ENCODE peak calls at places on chromosomes 13 and 19, in seven cellular contexts. H, N, V, E, X, Y and U are unnamed samples. For H3K27me3, the result is how much of the 10 kb centered on the place peaks cover.

GRCh38 chr13:40152145-40152544 is 496.7 kb downstream of the COG6 start:
- DNase-seq in N (no peak), Y (peak), X (no peak), V (peak), E (no peak), H (no peak), U (peak)

GRCh38 chr19:40225440-40226305 is 816 bp downstream of the CCNP start:
- DNase-seq in N (no peak), Y (no peak), E (no peak), V (no peak), X (no peak), H (no peak), U (peak)

GRCh38 chr13:48176781-48177180 is 56.2 kb upstream of the ITM2B start:
- DNase-seq in X (no peak), Y (no peak), N (no peak), V (no peak), H (no peak), E (no peak), U (no peak)

GRCh38 chr13:23392313-23392712 is 41.2 kb downstream of the SACS start:
- DNase-seq in Y (no peak), N (no peak), X (no peak), V (no peak), E (no peak), H (no peak), U (no peak)

GRCh38 chr19:28075229-28075628 is 1137.7 kb downstream of the UQCRFS1 start:
- DNase-seq in X (no peak), Y (no peak), N (no peak), H (no peak), E (no peak), V (no peak), U (no peak)

GRCh38 chr19:4556574-4557185 is 2.8 kb downstream of the SEMA6B start:
- DNase-seq in V (peak), N (no peak), Y (no peak), X (no peak), H (no peak), E (no peak), U (no peak)

GRCh38 chr13:62704795-62705329 is 1289.2 kb upstream of the PCDH20 start:
- DNase-seq in N (no peak), E (no peak), V (no peak), H (no peak), Y (no peak), X (no peak), U (no peak)

GRCh38 chr13:28568286-28568685 is 73.4 kb upstream of the FLT1 start:
- DNase-seq in V (peak), Y (no peak), N (no peak), H (no peak), E (no peak), X (peak), U (no peak)

GRCh38 chr19:10283786-10284540 is 2.8 kb upstream of the ICAM4 start:
- DNase-seq in Y (no peak), X (no peak), H (no peak), E (no peak), N (no peak), V (no peak), U (no peak)

GRCh38 chr19:43639507-43640423 is at the start of gene CADM4:
- DNase-seq in H (no peak), E (peak), N (no peak), X (peak), Y (no peak), V (no peak), U (no peak)

GRCh38 chr19:42140125-42140754 is 8.0 kb upstream of the POU2F2 start:
- DNase-seq in H (no peak), N (no peak), Y (peak), E (no peak), V (peak), X (peak), U (peak)

GRCh38 chr13:21511841-21512240 is 52.7 kb upstream of the ZDHHC20 start:
- DNase-seq in X (no peak), Y (peak), E (no peak), N (no peak), V (peak), H (no peak), U (peak)

GRCh38 chr13:38821753-38822551 is 135.1 kb downstream of the FREM2 start:
- DNase-seq in N (no peak), H (no peak), E (no peak), X (no peak), Y (peak), V (no peak), U (peak)

GRCh38 chr13:113584205-113584869 is at the start of gene TFDP1:
- DNase-seq in E (peak), V (peak), X (peak), H (no peak), Y (peak), N (peak), U (peak)

GRCh38 chr19:55076321-55076720 is 652 bp downstream of the EPS8L1 start:
- DNase-seq in H (no peak), E (no peak), V (no peak), N (no peak), Y (no peak), X (no peak), U (no peak)

GRCh38 chr13:94950303-94950702 is 238.0 kb upstream of the SOX21 start:
- DNase-seq in Y (no peak), E (no peak), X (no peak), H (no peak), V (no peak), N (no peak), U (no peak)

GRCh38 chr13:21675095-21676007 is 4.5 kb downstream of the FGF9 start:
- DNase-seq in Y (no peak), H (no peak), X (peak), E (peak), N (no peak), V (no peak), U (no peak)

GRCh38 chr13:54433511-54434206 is 1405.0 kb downstream of the OLFM4 start:
- DNase-seq in E (no peak), X (no peak), N (no peak), Y (no peak), H (no peak), V (no peak), U (no peak)

GRCh38 chr19:19345232-19345631 is 24.6 kb downstream of the MAU2 start:
- DNase-seq in V (no peak), H (no peak), X (no peak), E (no peak), Y (no peak), N (no peak), U (no peak)

GRCh38 chr19:29855771-29856510 is 44.1 kb downstream of the CCNE1 start:
- DNase-seq in V (no peak), E (peak), Y (no peak), H (no peak), N (no peak), X (no peak), U (no peak)

GRCh38 chr19:51676566-51677083 is 16.5 kb upstream of the SPACA6 start:
- DNase-seq in N (no peak), X (no peak), E (no peak), H (no peak), Y (no peak), V (no peak), U (no peak)

GRCh38 chr19:2774083-2774679 is 8.9 kb downstream of the SGTA start:
- DNase-seq in Y (no peak), H (no peak), E (no peak), V (no peak), N (no peak), X (no peak), U (no peak)

GRCh38 chr19:2774953-2775555 is 8.0 kb downstream of the SGTA start:
- DNase-seq in E (no peak), Y (no peak), V (no peak), X (no peak), N (no peak), H (no peak), U (no peak)

GRCh38 chr19:2777952-2778683 is 5.0 kb downstream of the SGTA start:
- DNase-seq in V (no peak), Y (no peak), X (no peak), E (no peak), H (no peak), N (no peak), U (no peak)

GRCh38 chr19:2779121-2779740 is 3.8 kb downstream of the SGTA start:
- DNase-seq in N (no peak), H (no peak), X (no peak), E (no peak), Y (no peak), V (no peak), U (no peak)

DNA sequence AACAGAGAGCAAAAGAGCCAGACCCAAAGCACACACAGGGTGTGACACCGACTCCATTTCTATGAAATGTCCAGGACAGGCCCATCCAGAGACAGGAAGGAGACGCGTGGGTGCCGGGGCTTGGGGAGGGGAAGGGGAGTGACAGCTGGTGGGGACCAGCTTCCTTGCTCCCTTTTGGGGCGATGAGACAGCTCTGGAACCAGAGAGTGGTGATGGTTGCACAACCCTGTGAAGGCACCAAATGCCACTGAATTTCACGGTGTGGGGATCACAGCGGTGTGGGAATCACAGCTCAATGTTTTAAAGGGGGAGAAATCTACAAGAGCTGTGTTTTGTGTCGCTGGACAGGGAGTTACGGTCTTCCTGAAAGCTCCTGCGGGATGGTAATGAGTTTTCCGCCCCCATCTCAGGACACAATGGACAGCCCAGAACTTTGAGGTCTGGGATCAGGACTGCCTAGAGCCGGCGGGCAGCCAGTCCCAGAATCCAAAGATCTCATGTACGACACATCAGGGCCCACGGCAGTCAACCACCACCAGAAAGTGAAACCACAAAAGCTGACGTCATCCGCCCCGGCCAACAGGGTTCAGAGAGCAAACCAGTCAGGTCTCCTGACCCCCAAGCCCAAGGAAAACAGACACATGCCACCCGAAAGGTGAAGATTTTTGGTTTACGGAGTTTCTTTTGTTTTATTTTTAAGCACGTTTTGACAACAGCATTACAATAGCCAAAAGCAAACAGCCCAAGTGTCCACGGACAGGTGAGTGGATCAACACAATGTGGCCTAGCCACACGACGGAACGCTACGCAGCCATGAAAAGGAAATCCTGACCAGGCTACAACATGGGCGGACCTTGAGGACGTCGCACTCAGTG is 7.3 kb downstream of the SGTA start:
- DNase-seq in Y (peak), H (no peak), V (peak), E (peak), N (peak), X (peak), U (no peak)
- H3K4me3 ChIP-seq in Y (no peak), H (no peak), V (peak), E (peak), N (peak), X (peak), U (no peak)

GRCh38 chr13:34942732-34943674 is 933 bp downstream of the NBEA start:
- DNase-seq in N (peak), X (peak), V (peak), E (no peak), Y (no peak), H (no peak), U (no peak)

GRCh38 chr13:34935841-34936240 is 6.2 kb upstream of the NBEA start:
- DNase-seq in Y (no peak), V (no peak), H (no peak), N (no peak), E (no peak), X (no peak), U (no peak)

GRCh38 chr13:34941835-34942731 is at the start of gene NBEA:
- DNase-seq in X (peak), Y (peak), N (peak), E (peak), V (peak), H (no peak), U (peak)

GRCh38 chr13:34941436-34941834 is 635 bp upstream of the NBEA start:
- DNase-seq in X (no peak), H (no peak), N (no peak), E (no peak), V (no peak), Y (no peak), U (no peak)

GRCh38 chr13:34939771-34940170 is 2.3 kb upstream of the NBEA start:
- DNase-seq in V (no peak), H (no peak), E (no peak), N (no peak), Y (no peak), X (no peak), U (no peak)
- H3K27me3 ChIP-seq in V (under half), H (under half), E (under half), N (under half), Y (under half), X (under half), U (under half)

DNA sequence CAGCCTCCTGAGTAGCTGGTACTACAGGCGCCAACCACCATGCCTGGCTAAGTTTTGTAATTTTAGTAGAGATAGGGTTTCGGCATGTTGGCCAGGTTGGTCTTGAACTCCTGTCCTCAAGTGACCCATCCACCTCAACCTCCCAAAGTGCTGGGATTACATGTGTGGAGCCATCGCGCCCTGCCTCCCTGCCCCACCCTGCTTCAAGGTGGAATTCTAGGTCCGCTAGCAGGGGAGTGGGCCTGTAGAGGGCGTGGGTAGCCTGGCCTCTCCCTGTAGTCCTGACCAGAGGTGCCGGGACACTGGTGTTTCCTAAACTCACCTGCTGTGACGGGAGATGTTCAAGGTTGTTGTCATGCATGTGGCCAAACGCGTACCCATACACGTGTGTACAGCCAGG is 398 bp downstream of the SLC25A41 start:
- DNase-seq in X (no peak), E (no peak), V (no peak), N (no peak), H (no peak), Y (no peak), U (no peak)
- TF ChIP-seq CTCF in X (no peak), E (no peak), V (no peak), N (no peak), H (no peak), Y (no peak), U (no peak)

GRCh38 chr19:5952193-5953033 is 25.5 kb downstream of the RANBP3 start:
- DNase-seq in X (no peak), V (no peak), Y (no peak), H (no peak), N (no peak), E (no peak), U (no peak)

GRCh38 chr19:5953680-5954213 is 24.2 kb downstream of the RANBP3 start:
- DNase-seq in N (no peak), E (peak), Y (peak), X (no peak), H (no peak), V (no peak), U (no peak)

GRCh38 chr19:5953034-5953589 is 24.8 kb downstream of the RANBP3 start:
- DNase-seq in H (no peak), Y (peak), N (no peak), E (no peak), V (peak), X (no peak), U (no peak)

GRCh38 chr19:5955638-5955935 is 22.4 kb downstream of the RANBP3 start:
- DNase-seq in N (no peak), H (no peak), X (no peak), E (no peak), Y (peak), V (no peak), U (no peak)

DNA sequence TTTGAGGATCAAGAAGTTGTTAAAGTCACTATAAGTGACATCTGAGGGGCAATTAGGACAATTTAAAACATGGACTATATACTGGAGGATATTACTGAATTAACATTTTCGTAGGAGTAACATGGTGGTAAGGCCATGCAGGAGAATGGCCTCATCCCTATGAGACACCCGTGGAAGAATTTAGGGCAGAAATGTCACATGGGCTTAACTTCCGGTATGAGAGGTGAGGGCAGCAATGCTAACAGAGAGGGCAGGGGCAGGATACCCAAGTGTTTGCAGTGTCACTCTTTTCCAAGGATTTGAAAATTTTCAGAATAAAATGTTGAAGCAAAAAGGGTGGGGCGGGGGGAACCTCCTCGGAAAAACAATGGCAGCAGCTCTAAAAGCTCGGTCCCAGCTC is 23.6 kb downstream of the RANBP3 start:
- DNase-seq in Y (no peak), N (no peak), X (no peak), H (no peak), V (no peak), E (no peak), U (no peak)
- H3K4me3 ChIP-seq in Y (no peak), N (no peak), X (peak), H (no peak), V (no peak), E (no peak), U (no peak)

DNA sequence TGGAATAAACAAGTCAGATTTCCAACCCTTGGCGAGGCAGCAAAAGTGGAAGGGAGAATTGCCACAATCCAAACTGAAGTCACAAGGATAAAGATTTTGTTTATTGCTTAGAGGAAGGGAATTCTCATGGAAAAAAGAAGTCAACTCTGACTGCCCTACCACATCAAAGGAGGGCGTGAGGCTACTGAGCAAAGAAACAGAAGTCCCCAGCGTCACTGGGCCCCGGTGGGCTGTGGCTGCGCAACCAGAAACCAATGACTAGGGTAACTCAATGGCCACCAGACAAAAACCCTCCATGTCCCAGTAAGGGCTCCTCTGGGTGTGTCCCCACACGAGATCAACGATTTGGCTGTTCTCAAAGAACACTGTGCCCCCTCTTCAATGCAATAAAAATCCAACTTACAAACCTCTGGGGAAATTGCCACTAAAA is 80.7 kb downstream of the STK24 start:
- DNase-seq in H (no peak), X (peak), N (no peak), E (no peak), Y (no peak), V (no peak), U (no peak)
- H3K27me3 ChIP-seq in H (under half), X (under half), N (under half), E (under half), Y (under half), V (under half), U (under half)